ENCODE peak calls at places on chromosomes 13 and 19, in four cellular contexts. F is activated T-cell treated with anti-CD3 and anti-CD28 coated beads for 4 hours; C is activated CD4-positive, alpha-beta T cell treated with anti-CD3 and anti-CD28 coated beads for 24 hours; B is fibroblast of gingiva. V is an unnamed sample.

GRCh38 chr19:2291185-2291751 is 9.3 kb upstream of the PEAK3 start:
- DNase-seq in F (no peak), B (no peak), C (no peak), V (no peak)

GRCh38 chr19:31039151-31039550 is 310.1 kb downstream of the TSHZ3 start:
- DNase-seq in B (no peak), F (no peak), C (no peak), V (no peak)

GRCh38 chr19:3907626-3908265 is 25.1 kb upstream of the NMRK2 start:
- DNase-seq in C (no peak), F (no peak), B (no peak), V (no peak)

GRCh38 chr13:40228981-40229380 is 437.5 kb downstream of the FOXO1 start:
- DNase-seq in C (no peak), F (no peak), B (no peak), V (no peak)

GRCh38 chr19:47353307-47353712 is 4.2 kb downstream of the DHX34 start:
- DNase-seq in C (no peak), B (no peak), F (no peak), V (no peak)

GRCh38 chr19:1268392-1269064 is 604 bp upstream of the CIRBP start:
- DNase-seq in F (no peak), C (no peak), B (no peak), V (no peak)

GRCh38 chr13:31970237-31970930 is 61.2 kb upstream of the FRY start:
- DNase-seq in C (no peak), F (no peak), B (peak), V (no peak)

GRCh38 chr19:37218592-37218935 is 550 bp downstream of the ZNF383 start:
- DNase-seq in C (no peak), F (no peak), B (peak), V (no peak)

GRCh38 chr13:41302743-41303142 is 8.3 kb upstream of the NAA16 start:
- DNase-seq in B (no peak), F (no peak), C (no peak), V (no peak)

GRCh38 chr13:48232420-48233096 is 448 bp upstream of the ITM2B start:
- DNase-seq in C (peak), F (no peak), B (no peak), V (no peak)

GRCh38 chr13:29849731-29850212 is 645 bp downstream of the UBL3 start:
- DNase-seq in F (peak), B (peak), C (no peak), V (peak)

GRCh38 chr13:102563267-102563666 is 33.5 kb upstream of the TPP2 start:
- DNase-seq in C (no peak), B (no peak), F (no peak), V (no peak)

GRCh38 chr19:47045867-47046470 is 2.5 kb downstream of the TMEM160 start:
- DNase-seq in C (no peak), F (no peak), B (no peak), V (no peak)

GRCh38 chr13:76048675-76049396 is 412.7 kb downstream of the LMO7 start:
- DNase-seq in F (no peak), B (no peak), C (no peak), V (no peak)

GRCh38 chr13:100648354-100648753 is 26.2 kb downstream of the TMTC4 start:
- DNase-seq in F (no peak), C (no peak), B (no peak), V (no peak)

GRCh38 chr19:45922281-45922680 is 7.7 kb upstream of the NANOS2 start:
- DNase-seq in C (no peak), B (no peak), F (no peak), V (no peak)

GRCh38 chr13:113890758-113891480 is 27.0 kb upstream of the GAS6 start:
- DNase-seq in C (no peak), F (no peak), B (no peak), V (no peak)

GRCh38 chr19:23770672-23771250 is 12.1 kb upstream of the ZNF681 start:
- DNase-seq in B (no peak), F (no peak), C (no peak), V (no peak)

GRCh38 chr19:11342429-11342828 is 3.0 kb upstream of the RAB3D start:
- DNase-seq in F (no peak), C (no peak), B (no peak), V (no peak)

V was measured in PC-9.